ENCODE peak calls at places on chromosomes 4 and X, in six cellular contexts. L is heart left ventricle, P is sigmoid colon, Q is left ventricle myocardium inferior, A is transverse colon, H is cardiac muscle cell. S is an unnamed sample.

GRCh38 chrX:118943102-118943501 is 31.3 kb upstream of the LONRF3 start:
- DNase-seq in L (no peak), P (no peak), Q (no peak), A (no peak), H (no peak), S (no peak)

GRCh38 chrX:108139303-108139702 is 47.7 kb downstream of the ATG4A start:
- DNase-seq in L (no peak), P (no peak), Q (no peak), A (no peak), H (no peak), S (no peak)

GRCh38 chr4:109462297-109462696 is 28.7 kb downstream of the SEC24B start:
- DNase-seq in L (no peak), P (no peak), Q (no peak), A (no peak), H (no peak), S (no peak)

GRCh38 chr4:153341575-153342090 is 2.9 kb upstream of the MND1 start:
- DNase-seq in L (no peak), P (no peak), Q (no peak), A (no peak), H (no peak), S (peak; percentile 13)

GRCh38 chrX:106201502-106202178 is 33.5 kb downstream of the PWWP3B start:
- DNase-seq in L (no peak), P (no peak), Q (no peak), A (no peak), H (peak; percentile 66), S (no peak)

GRCh38 chr4:27217261-27217769 is 356.7 kb downstream of the STIM2 start:
- DNase-seq in L (no peak), P (no peak), Q (no peak), A (no peak), H (no peak), S (no peak)

GRCh38 chrX:107025538-107025937 is 25.5 kb upstream of the MORC4 start:
- DNase-seq in L (no peak), P (no peak), Q (no peak), A (no peak), H (peak; percentile 55), S (peak; percentile 0)

GRCh38 chr4:84579410-84579791 is 3.5 kb upstream of the CDS1 start:
- DNase-seq in L (no peak), P (no peak), Q (no peak), A (no peak), H (peak; percentile 8), S (no peak)

GRCh38 chr4:127995776-127996175 is 30.6 kb downstream of the ABHD18 start:
- DNase-seq in L (no peak), P (no peak), Q (no peak), A (no peak), H (no peak), S (no peak)

GRCh38 chr4:182884046-182884445 is 33.1 kb downstream of the DCTD start:
- DNase-seq in L (no peak), P (no peak), Q (no peak), A (no peak), H (no peak), S (no peak)
- TF ChIP-seq CTCF in L (no peak), P (no peak), Q (no peak), A (no peak), H (no peak), S (no peak)

DNA sequence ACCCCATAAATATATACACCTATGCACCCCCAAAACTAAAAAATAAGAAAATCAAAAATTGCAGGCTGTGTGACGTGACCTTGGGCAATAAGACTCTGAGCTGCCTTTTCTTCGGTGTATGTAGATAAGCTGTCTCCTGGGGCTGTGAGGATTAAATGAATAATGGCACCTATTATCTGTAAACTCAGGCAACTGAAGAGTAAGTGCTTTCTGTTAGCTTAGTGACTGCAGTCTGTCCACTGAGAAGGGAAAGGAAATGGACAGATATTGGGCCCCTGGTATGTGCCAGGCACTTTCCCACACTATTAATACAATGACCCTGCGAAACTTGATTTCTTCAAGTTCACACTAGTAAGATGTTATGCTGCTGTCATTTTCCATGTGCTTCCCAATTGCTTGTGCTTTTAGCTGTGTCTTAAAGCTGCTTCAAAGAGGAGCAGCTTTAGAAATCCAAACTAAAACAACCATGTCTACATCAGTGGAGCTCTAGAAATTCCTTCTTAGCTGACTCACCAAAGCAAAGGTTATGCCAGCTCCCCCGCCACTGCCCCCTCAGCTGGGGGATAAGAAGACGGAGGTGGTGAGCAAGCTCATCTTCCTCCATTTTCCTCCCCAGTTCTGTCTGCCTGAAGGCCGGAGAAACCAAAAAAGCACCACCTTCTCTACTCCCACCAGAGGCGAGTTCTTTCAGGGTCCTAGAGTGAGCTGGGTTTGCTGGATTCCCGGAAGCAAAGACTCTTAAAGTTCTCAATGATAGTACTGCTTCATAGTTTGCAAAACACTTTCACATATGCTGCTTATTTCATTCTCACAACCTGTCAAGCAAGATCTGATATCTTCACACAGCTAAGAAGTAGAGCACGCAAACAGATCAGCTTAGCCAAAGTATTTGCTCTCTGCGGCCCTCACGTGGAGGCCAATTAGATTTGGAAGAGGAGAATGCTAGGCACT is 8.8 kb upstream of the DGAT2L6 start:
- DNase-seq in L (no peak), P (no peak), Q (no peak), A (no peak), H (peak; percentile 10), S (no peak)
- H3K4me3 ChIP-seq in L (no peak overlapping the region), P (no peak overlapping the region), Q (no peak overlapping the region), A (no peak overlapping the region), H (no peak overlapping the region), S (no peak overlapping the region)

GRCh38 chrX:137028699-137029098 is 5.1 kb downstream of the GPR101 start:
- DNase-seq in L (no peak), P (no peak), Q (no peak), A (no peak), H (no peak), S (no peak)
- H3K27me3 ChIP-seq in L (peaks cover 28% of the 10 kb centered on the region), P (peaks cover 7% of the 10 kb centered on the region), Q (peaks cover 40% of the 10 kb centered on the region), A (peaks cover 35% of the 10 kb centered on the region), H (peaks cover 58% of the 10 kb centered on the region), S (peaks cover 3% of the 10 kb centered on the region)

DNA sequence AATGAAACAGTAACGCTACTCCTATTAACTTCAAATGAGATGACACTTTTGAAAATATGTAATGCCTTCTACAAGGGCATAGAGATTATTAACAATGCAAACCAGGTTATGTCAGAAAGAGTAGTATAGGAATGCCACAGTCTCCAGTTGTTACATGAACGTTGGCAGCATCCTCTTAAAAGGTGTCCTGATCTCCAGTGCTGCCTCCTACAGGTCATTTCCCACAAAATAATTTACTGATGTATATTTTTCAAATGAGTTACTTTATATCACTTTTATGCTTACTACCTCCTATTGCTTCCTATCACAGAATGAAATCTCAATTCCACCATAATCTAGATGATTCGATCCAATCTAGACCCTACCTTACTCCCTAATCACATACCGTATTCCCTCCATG is 195.2 kb upstream of the EPHA5 start:
- DNase-seq in L (no peak), P (no peak), Q (no peak), A (no peak), H (peak; percentile 32), S (no peak)
- TF ChIP-seq CTCF in L (no peak), P (peak; percentile 11), Q (peak; percentile 11), A (no peak), H (peak; percentile 40), S (no peak)

DNA sequence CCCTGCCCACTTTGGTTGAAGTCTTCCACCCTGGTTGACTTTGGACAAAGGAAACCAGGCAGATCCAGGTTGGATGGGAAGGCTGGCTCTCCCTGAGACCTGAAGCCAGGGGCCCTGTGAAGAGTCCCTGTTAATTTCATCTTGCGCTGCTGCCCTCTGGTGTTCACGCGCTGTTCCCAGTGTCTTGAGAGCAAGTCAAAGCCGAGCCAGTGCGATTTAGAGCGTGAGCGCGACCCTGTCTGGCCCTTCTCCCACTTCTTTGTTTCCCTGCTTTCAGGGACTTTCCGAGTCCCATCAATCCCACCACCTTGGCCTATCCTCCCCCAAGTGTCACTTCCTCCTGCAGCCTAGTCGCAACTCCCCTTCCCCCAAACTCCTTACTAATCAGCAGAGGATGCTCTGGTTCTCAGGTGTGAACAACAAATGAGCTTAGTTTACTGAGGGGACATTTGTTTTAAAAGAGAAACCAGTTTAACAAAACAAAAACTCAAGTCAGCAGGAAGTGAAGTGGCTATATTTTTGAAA is 25.8 kb upstream of the CHRNA9 start:
- DNase-seq in L (peak; percentile 93), P (peak; percentile 89), Q (peak; percentile 84), A (peak; percentile 94), H (peak; percentile 92), S (peak; percentile 82)
- H3K4me3 ChIP-seq in L (no peak overlapping the region), P (no peak overlapping the region), Q (no peak overlapping the region), A (no peak overlapping the region), H (no peak overlapping the region), S (peak overlapping the region; percentile 40)

GRCh38 chr4:129362685-129363274 is 266.8 kb downstream of the C4orf33 start:
- DNase-seq in L (no peak), P (no peak), Q (peak; percentile 16), A (peak; percentile 51), H (peak; percentile 84), S (no peak)

DNA sequence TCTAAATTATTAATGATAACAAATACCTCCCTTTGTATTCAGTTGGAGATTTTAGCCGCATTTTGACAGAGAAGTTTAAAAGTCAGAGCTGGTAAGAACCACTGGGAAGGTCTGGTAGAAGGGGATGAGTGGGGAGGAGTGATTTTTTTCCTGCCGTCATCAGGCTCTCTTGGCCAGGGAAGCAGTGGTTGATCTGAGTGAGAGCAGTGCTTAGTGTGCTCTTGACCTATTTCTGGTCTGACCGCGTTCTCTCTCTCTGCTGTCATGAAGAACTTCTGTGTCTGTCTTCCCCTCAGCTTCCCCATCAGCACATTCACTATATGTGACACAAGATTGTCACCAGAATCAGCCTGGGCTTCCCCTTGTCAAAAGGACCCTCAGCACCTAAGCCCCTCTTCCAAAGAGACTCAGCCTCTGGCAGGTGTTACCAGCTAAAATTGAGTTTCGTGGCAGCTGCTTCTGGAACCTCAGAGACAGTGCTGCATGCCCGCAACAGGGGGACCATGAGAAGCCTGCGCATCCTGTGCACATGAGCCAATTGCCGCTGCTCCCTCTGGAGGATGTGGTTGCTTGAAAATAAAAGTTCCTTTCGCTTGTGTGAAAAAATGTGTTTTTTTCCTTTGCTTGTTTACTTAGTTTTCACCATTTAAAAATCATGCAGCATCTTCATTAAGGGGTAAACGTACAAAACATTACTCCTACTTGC is 268.9 kb downstream of the C4orf33 start:
- DNase-seq in L (no peak), P (no peak), Q (no peak), A (no peak), H (peak; percentile 53), S (no peak)
- H3K27me3 ChIP-seq in L (peaks cover 7% of the 10 kb centered on the region), P (no peaks in the 10 kb centered on the region), Q (peaks cover 60% of the 10 kb centered on the region), A (no peaks in the 10 kb centered on the region), H (peaks cover 59% of the 10 kb centered on the region), S (no peaks in the 10 kb centered on the region)

S was measured in GM06990.